ENCODE peak calls at places on chromosomes 13 and 19, in six cellular contexts. N is fibroblast of villous mesenchyme, S is cardiac fibroblast, E is nephron progenitor cell, A is neural progenitor cell, H is HCT116. J is an unnamed sample.

GRCh38 chr19:7213628-7214328 is 80.4 kb downstream of the INSR start:
- DNase-seq in N (no peak), S (no peak), E (no peak), A (no peak), H (no peak), J (no peak)

GRCh38 chr19:34171539-34171876 is 796 bp upstream of the LSM14A start:
- DNase-seq in N (peak), S (peak), E (no peak), A (no peak), H (no peak), J (peak)

GRCh38 chr19:4057913-4058695 is 8.6 kb downstream of the ZBTB7A start:
- DNase-seq in N (peak), S (peak), E (no peak), A (no peak), H (peak), J (peak)

GRCh38 chr13:46354143-46355087 is 32.6 kb downstream of the RUBCNL start:
- DNase-seq in N (peak), S (peak), E (no peak), A (no peak), H (peak), J (peak)

GRCh38 chr13:39612023-39612637 is 9.1 kb upstream of the LHFPL6 start:
- DNase-seq in N (peak), S (peak), E (peak), A (peak), H (peak), J (peak)

GRCh38 chr13:35978607-35979316 is 152.4 kb downstream of the DCLK1 start:
- DNase-seq in N (peak), S (peak), E (peak), A (peak), H (peak), J (peak)

GRCh38 chr13:34587586-34587985 is 354.5 kb upstream of the NBEA start:
- DNase-seq in N (no peak), S (no peak), E (no peak), A (no peak), H (no peak), J (peak)

GRCh38 chr19:17500447-17501198 is 10.8 kb upstream of the PGLS start:
- DNase-seq in N (no peak), S (no peak), E (no peak), A (no peak), H (no peak), J (no peak)

GRCh38 chr19:347946-348861 is 3.6 kb upstream of the MIER2 start:
- DNase-seq in N (no peak), S (no peak), E (no peak), A (peak), H (no peak), J (no peak)

GRCh38 chr19:2011169-2011568 is 4.3 kb downstream of the BTBD2 start:
- DNase-seq in N (no peak), S (no peak), E (no peak), A (no peak), H (no peak), J (no peak)

GRCh38 chr13:72514141-72514540 is 213.3 kb downstream of the MZT1 start:
- DNase-seq in N (no peak), S (peak), E (no peak), A (no peak), H (no peak), J (no peak)

GRCh38 chr19:45558399-45558878 is 26.2 kb downstream of the OPA3 start:
- DNase-seq in N (peak), S (peak), E (peak), A (peak), H (peak), J (peak)

GRCh38 chr19:43841990-43842389 is 14.9 kb downstream of the ZNF283 start:
- DNase-seq in N (no peak), S (no peak), E (no peak), A (no peak), H (no peak), J (no peak)

GRCh38 chr19:37947778-37948177 is 40.8 kb downstream of the SIPA1L3 start:
- DNase-seq in N (no peak), S (no peak), E (no peak), A (no peak), H (no peak), J (no peak)

GRCh38 chr13:79128158-79128557 is 277.9 kb downstream of the RBM26 start:
- DNase-seq in N (peak), S (peak), E (no peak), A (no peak), H (no peak), J (peak)

GRCh38 chr13:21850013-21851006 is 179.4 kb downstream of the FGF9 start:
- DNase-seq in N (peak), S (no peak), E (no peak), A (no peak), H (no peak), J (no peak)

GRCh38 chr13:31074750-31075149 is 87.0 kb downstream of the HSPH1 start:
- DNase-seq in N (no peak), S (no peak), E (no peak), A (no peak), H (no peak), J (no peak)

GRCh38 chr19:44694184-44694579 is 4.8 kb upstream of the CEACAM16 start:
- DNase-seq in N (no peak), S (peak), E (no peak), A (no peak), H (no peak), J (no peak)

GRCh38 chr19:31232871-31233270 is 116.4 kb downstream of the TSHZ3 start:
- DNase-seq in N (peak), S (peak), E (no peak), A (no peak), H (no peak), J (peak)

GRCh38 chr13:48801255-48801654 is 147.5 kb downstream of the CYSLTR2 start:
- DNase-seq in N (peak), S (peak), E (no peak), A (no peak), H (no peak), J (no peak)

GRCh38 chr19:53971608-53972007 is 8.9 kb downstream of the CACNG8 start:
- DNase-seq in N (no peak), S (no peak), E (no peak), A (no peak), H (no peak), J (no peak)

GRCh38 chr13:53338760-53339159 is 310.1 kb downstream of the OLFM4 start:
- DNase-seq in N (no peak), S (no peak), E (no peak), A (no peak), H (no peak), J (no peak)
- TF ChIP-seq CTCF in N (no peak), S (no peak), E (no peak), A (no peak), H (no peak), J (no peak)

GRCh38 chr19:19033426-19034203 is at the start of the genes ARMC6 and SUGP2:
- DNase-seq in N (peak), S (peak), E (peak), A (peak), H (peak), J (peak)
- TF ChIP-seq CTCF in N (no peak), S (no peak), E (no peak), A (no peak), H (no peak), J (no peak)

GRCh38 chr19:12866416-12867119 is 14.7 kb downstream of the DNASE2 start:
- DNase-seq in N (no peak), S (no peak), E (no peak), A (peak), H (no peak), J (no peak)

GRCh38 chr19:12865746-12866415 is 15.4 kb downstream of the DNASE2 start:
- DNase-seq in N (no peak), S (no peak), E (no peak), A (peak), H (no peak), J (no peak)

GRCh38 chr19:12867120-12868099 is 13.8 kb downstream of the DNASE2 start:
- DNase-seq in N (peak), S (peak), E (peak), A (peak), H (no peak), J (peak)

GRCh38 chr19:12864143-12864542 is 17.1 kb downstream of the DNASE2 start:
- DNase-seq in N (no peak), S (no peak), E (no peak), A (no peak), H (no peak), J (no peak)

GRCh38 chr19:12864721-12865715 is 16.2 kb downstream of the DNASE2 start:
- DNase-seq in N (no peak), S (no peak), E (no peak), A (no peak), H (no peak), J (no peak)
- TF ChIP-seq CTCF in N (no peak), S (no peak), E (no peak), A (no peak), H (peak), J (no peak)

DNA sequence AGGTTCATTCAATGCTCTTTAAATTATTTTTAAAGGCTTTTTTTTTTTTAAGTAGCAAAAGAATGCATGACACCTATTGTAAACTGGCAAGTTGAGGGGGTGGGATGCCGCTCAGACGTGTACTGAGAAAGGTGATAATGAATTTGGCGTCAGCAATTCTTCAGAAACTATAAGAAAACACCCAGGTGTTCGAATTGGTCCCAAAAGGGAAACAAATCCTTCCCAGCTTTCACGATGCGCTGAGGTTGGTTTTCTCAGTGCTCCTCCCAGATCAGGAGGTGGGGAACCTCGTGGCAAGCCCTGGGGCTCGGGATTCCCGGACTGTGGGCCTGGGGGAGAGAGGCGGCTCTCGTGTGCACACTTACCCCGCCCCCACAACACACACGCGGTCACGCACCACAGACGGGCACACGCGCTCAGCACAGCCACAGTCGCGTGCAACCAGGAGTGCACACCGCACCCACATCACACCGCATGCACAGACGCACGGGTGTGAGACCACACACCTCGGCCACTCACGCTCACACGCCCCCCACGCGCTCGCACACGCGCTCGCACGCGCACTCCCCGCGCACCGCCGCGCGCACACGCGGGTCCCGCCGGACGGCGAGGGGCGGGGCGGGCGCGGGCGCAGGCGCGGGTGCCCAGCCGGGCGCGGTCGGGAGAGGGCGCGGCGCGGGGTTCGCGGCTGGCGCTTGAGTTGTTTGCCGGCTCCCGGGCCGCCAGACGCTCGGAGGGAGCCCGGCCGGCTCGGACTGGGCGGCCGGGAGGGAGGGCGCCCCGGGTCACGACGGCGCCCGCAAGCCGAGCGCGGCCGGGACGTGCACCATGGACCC is at the start of gene FAM124A:
- DNase-seq in N (peak), S (no peak), E (peak), A (peak), H (peak), J (peak)
- TF ChIP-seq CTCF in N (no peak), S (no peak), E (no peak), A (peak), H (no peak), J (peak)

GRCh38 chr19:21505459-21506393 is at the start of gene ZNF429:
- DNase-seq in N (peak), S (peak), E (peak), A (peak), H (no peak), J (peak)
- TF ChIP-seq CTCF in N (peak), S (peak), E (no peak), A (no peak), H (no peak), J (no peak)

GRCh38 chr19:14198384-14199376 is 7.3 kb downstream of the ADGRL1 start:
- DNase-seq in N (peak), S (peak), E (no peak), A (no peak), H (no peak), J (no peak)
- TF ChIP-seq CTCF in N (peak), S (peak), E (no peak), A (peak), H (peak), J (no peak)

GRCh38 chr13:99614465-99614885 is 113.2 kb downstream of the TM9SF2 start:
- DNase-seq in N (peak), S (peak), E (no peak), A (no peak), H (no peak), J (peak)
- TF ChIP-seq CTCF in N (peak), S (peak), E (peak), A (peak), H (peak), J (no peak)